ENCODE peak calls at places on chromosomes 6 and 20, in six cellular contexts. B is kidney glomerular epithelial cell, O is fibroblast of lung, M is GM19239, I is NAMALWA, X is foreskin fibroblast. D is an unnamed sample.

GRCh38 chr6:17397764-17398194 is 4.4 kb downstream of the CAP2 start:
- DNase-seq in B (no peak), I (no peak), X (no peak), M (no peak), O (peak; percentile 44), D (no peak)

GRCh38 chr6:18081025-18081668 is 41.3 kb downstream of the NHLRC1 start:
- DNase-seq in I (no peak), B (no peak), X (no peak), M (no peak), O (peak; percentile 11), D (no peak)

GRCh38 chr6:114541794-114542193 is 199.0 kb upstream of the HS3ST5 start:
- DNase-seq in B (no peak), O (no peak), I (no peak), X (no peak), M (no peak), D (no peak)

GRCh38 chr20:34445177-34446065 is 70.8 kb upstream of the DYNLRB1 start:
- DNase-seq in B (no peak), O (no peak), I (peak; percentile 20), M (no peak), X (no peak), D (no peak)

GRCh38 chr6:130037207-130037811 is 18.9 kb downstream of the L3MBTL3 start:
- DNase-seq in B (peak; percentile 30), O (no peak), X (peak; percentile 37), I (peak; percentile 45), M (no peak), D (no peak)

GRCh38 chr6:110287462-110288341 is 70.4 kb downstream of the METTL24 start:
- DNase-seq in M (no peak), X (no peak), B (no peak), O (no peak), I (no peak), D (no peak)

GRCh38 chr6:14511192-14511591 is 393.6 kb downstream of the CD83 start:
- DNase-seq in X (peak; percentile 26), I (no peak), M (no peak), O (no peak), B (no peak), D (no peak)

GRCh38 chr20:15759546-15760216 is 813.6 kb downstream of the KIF16B start:
- DNase-seq in M (no peak), X (peak; percentile 74), O (no peak), I (no peak), B (no peak), D (peak; percentile 10)

GRCh38 chr20:44606725-44607441 is 24.5 kb downstream of the PKIG start:
- DNase-seq in X (no peak), M (no peak), O (no peak), I (no peak), B (no peak), D (no peak)

GRCh38 chr20:21105429-21106170 is 558 bp downstream of the LINC00237 start:
- DNase-seq in O (no peak), B (no peak), X (peak; percentile 20), I (no peak), M (no peak), D (no peak)

GRCh38 chr6:12331474-12331873 is 41.3 kb downstream of the EDN1 start:
- DNase-seq in I (no peak), B (no peak), M (no peak), O (no peak), X (no peak), D (no peak)

GRCh38 chr6:148831531-148831930 is 84.7 kb downstream of the UST start:
- DNase-seq in O (peak; percentile 29), M (no peak), X (no peak), B (no peak), I (no peak), D (no peak)

GRCh38 chr6:4128748-4129147 is 6.6 kb downstream of the ECI2 start:
- DNase-seq in O (peak; percentile 82), B (no peak), I (no peak), M (no peak), X (no peak), D (peak; percentile 68)

GRCh38 chr6:19836799-19837510 is at the start of gene ID4:
- DNase-seq in M (no peak), B (peak; percentile 98), X (peak; percentile 91), I (no peak), O (peak; percentile 97), D (peak; percentile 62)

GRCh38 chr6:116971959-116972358 is 94.9 kb downstream of the RFX6 start:
- DNase-seq in M (peak; percentile 9), I (peak; percentile 66), O (peak; percentile 23), B (no peak), X (peak; percentile 50), D (peak; percentile 21)

GRCh38 chr6:22821664-22822320 is 252.4 kb downstream of the HDGFL1 start:
- DNase-seq in O (peak; percentile 58), B (no peak), M (no peak), X (peak; percentile 56), I (no peak), D (no peak)

GRCh38 chr6:152609125-152609670 is 28.0 kb downstream of the SYNE1 start:
- DNase-seq in X (no peak), B (no peak), I (no peak), O (no peak), M (no peak), D (no peak)

GRCh38 chr20:47392015-47392720 is 35.7 kb upstream of the ZMYND8 start:
- DNase-seq in M (no peak), I (peak; percentile 95), X (peak; percentile 98), B (no peak), O (peak; percentile 93), D (peak; percentile 24)

GRCh38 chr6:52620906-52621190 is 44.0 kb upstream of the TRAM2 start:
- DNase-seq in I (no peak), M (no peak), O (no peak), X (peak; percentile 40), B (no peak), D (no peak)

GRCh38 chr6:73969982-73970960 is 274.3 kb downstream of the CD109 start:
- DNase-seq in M (peak; percentile 9), X (peak; percentile 71), I (peak; percentile 72), O (peak; percentile 64), B (no peak), D (peak; percentile 67)

GRCh38 chr20:58028123-58028522 is 200.3 kb downstream of the ANKRD60 start:
- DNase-seq in I (no peak), B (no peak), O (no peak), X (no peak), M (no peak), D (no peak)

GRCh38 chr6:170124150-170124549 is 166.7 kb downstream of the DLL1 start:
- DNase-seq in X (no peak), M (no peak), O (no peak), B (no peak), I (no peak), D (no peak)

GRCh38 chr6:20217476-20217855 is 5.2 kb upstream of the MBOAT1 start:
- DNase-seq in B (no peak), O (no peak), M (no peak), I (no peak), X (no peak), D (no peak)

GRCh38 chr6:148548749-148549140 is 198.1 kb upstream of the UST start:
- DNase-seq in I (no peak), O (no peak), X (no peak), M (no peak), B (no peak), D (no peak)

GRCh38 chr6:169288591-169288990 is 34.9 kb upstream of the THBS2 start:
- DNase-seq in I (no peak), X (peak; percentile 63), B (no peak), O (peak; percentile 80), M (no peak), D (no peak)

GRCh38 chr6:21886601-21887091 is 293.1 kb downstream of the SOX4 start:
- DNase-seq in I (no peak), O (peak; percentile 76), M (no peak), X (peak; percentile 34), B (peak; percentile 95), D (no peak)

GRCh38 chr20:19761853-19762252 is 3.8 kb downstream of the RIN2 start:
- DNase-seq in M (no peak), B (no peak), O (no peak), I (no peak), X (no peak), D (no peak)

GRCh38 chr6:46781478-46782378 is 11.5 kb upstream of the MEP1A start:
- DNase-seq in I (peak; percentile 65), O (peak; percentile 49), X (peak; percentile 74), M (no peak), B (peak; percentile 62), D (peak; percentile 66)

GRCh38 chr6:14074723-14075503 is 42.7 kb upstream of the CD83 start:
- DNase-seq in I (peak; percentile 62), B (peak; percentile 71), X (peak; percentile 54), O (peak; percentile 59), M (no peak), D (peak; percentile 31)

GRCh38 chr20:4850960-4851359 is 129.3 kb downstream of the PRND start:
- DNase-seq in X (no peak), O (no peak), B (no peak), M (no peak), I (no peak), D (no peak)

GRCh38 chr6:13600036-13600435 is 15.1 kb upstream of the NOL7 start:
- DNase-seq in B (no peak), O (peak; percentile 65), X (no peak), I (no peak), M (no peak), D (no peak)

GRCh38 chr20:57882451-57883161 is 172.8 kb upstream of the PMEPA1 start:
- DNase-seq in O (peak; percentile 40), I (no peak), M (no peak), B (no peak), X (no peak), D (no peak)

GRCh38 chr20:62685781-62686555 is 22.7 kb upstream of the NTSR1 start:
- DNase-seq in M (no peak), X (no peak), O (no peak), B (no peak), I (no peak), D (no peak)

GRCh38 chr6:148146717-148147116 is 195.9 kb upstream of the SASH1 start:
- DNase-seq in B (peak; percentile 37), M (no peak), I (no peak), O (peak; percentile 66), X (no peak), D (peak; percentile 99)

GRCh38 chr20:3158968-3159431 is 665 bp downstream of the FASTKD5 start:
- DNase-seq in M (peak; percentile 9), B (no peak), I (peak; percentile 49), O (peak; percentile 42), X (peak; percentile 34), D (no peak)

GRCh38 chr6:169420912-169421543 is 167.4 kb upstream of the THBS2 start:
- DNase-seq in B (peak; percentile 62), I (peak; percentile 32), M (no peak), X (peak; percentile 16), O (no peak), D (peak; percentile 30)

D was measured in dermis microvascular lymphatic vessel endothelial cell.